ENCODE peak calls at places on chromosomes 16 and 17, in five cellular contexts. Y, D, R, O and A are unnamed samples. For H3K36me3, the result is how much of the 10 kb centered on the place peaks cover.

GRCh38 chr16:67236551-67237395 is 9.8 kb downstream of the TMEM208 start:
- DNase-seq in Y (no peak), D (no peak), R (peak), O (peak), A (peak)

GRCh38 chr17:9519873-9520272 is 55.7 kb downstream of the STX8 start:
- DNase-seq in Y (no peak), D (no peak), R (no peak), O (no peak), A (no peak)

GRCh38 chr16:62066747-62067146 is 30.5 kb upstream of the CDH8 start:
- DNase-seq in Y (no peak), D (no peak), R (no peak), O (no peak), A (no peak)

GRCh38 chr16:85870159-85870558 is 28.8 kb upstream of the IRF8 start:
- DNase-seq in Y (no peak), D (no peak), R (no peak), O (no peak), A (no peak)

GRCh38 chr17:82751171-82751570 is 694 bp upstream of the TBCD start:
- DNase-seq in Y (no peak), D (no peak), R (no peak), O (peak), A (no peak)

GRCh38 chr17:73689596-73690275 is 45.5 kb upstream of the SDK2 start:
- DNase-seq in Y (no peak), D (no peak), R (no peak), O (no peak), A (no peak)

GRCh38 chr16:11632455-11632921 is 35.8 kb upstream of the SNN start:
- DNase-seq in Y (no peak), D (no peak), R (peak), O (peak), A (peak)

GRCh38 chr16:29876578-29877249 is 13.7 kb upstream of the CDIPT start:
- DNase-seq in Y (no peak), D (no peak), R (no peak), O (no peak), A (peak)

GRCh38 chr16:10876799-10877341 is at the start of gene CIITA:
- DNase-seq in Y (peak), D (peak), R (peak), O (peak), A (peak)

GRCh38 chr16:31253642-31254045 is 6.1 kb upstream of the ITGAM start:
- DNase-seq in Y (peak), D (peak), R (no peak), O (no peak), A (no peak)

GRCh38 chr16:30535106-30535776 is 583 bp upstream of the ZNF747 start:
- DNase-seq in Y (no peak), D (no peak), R (no peak), O (peak), A (no peak)

GRCh38 chr17:39239640-39240314 is 14.0 kb upstream of the STAC2 start:
- DNase-seq in Y (peak), D (peak), R (peak), O (no peak), A (peak)

GRCh38 chr16:1505073-1505844 is 12.1 kb downstream of the TELO2 start:
- DNase-seq in Y (no peak), D (no peak), R (no peak), O (no peak), A (no peak)

GRCh38 chr16:11550651-11551498 is 35.8 kb downstream of the LITAF start:
- DNase-seq in Y (no peak), D (no peak), R (no peak), O (no peak), A (no peak)

GRCh38 chr17:30323895-30324319 is 9.9 kb downstream of the TMIGD1 start:
- DNase-seq in Y (peak), D (no peak), R (no peak), O (peak), A (no peak)

GRCh38 chr16:88505405-88506082 is 52.5 kb downstream of the ZFPM1 start:
- DNase-seq in Y (peak), D (peak), R (peak), O (no peak), A (peak)

GRCh38 chr17:55168970-55169687 is 95.6 kb upstream of the HLF start:
- DNase-seq in Y (no peak), D (no peak), R (no peak), O (no peak), A (no peak)

GRCh38 chr17:28174352-28175046 is 132.0 kb downstream of the NLK start:
- DNase-seq in Y (no peak), D (no peak), R (no peak), O (peak), A (no peak)

GRCh38 chr17:78010759-78011158 is 52.3 kb downstream of the TNRC6C start:
- DNase-seq in Y (no peak), D (no peak), R (no peak), O (no peak), A (no peak)

GRCh38 chr16:85946680-85947510 is 47.9 kb downstream of the IRF8 start:
- DNase-seq in Y (no peak), D (no peak), R (no peak), O (no peak), A (no peak)

GRCh38 chr17:28693866-28694265 is 17.8 kb downstream of the PROCA1 start:
- DNase-seq in Y (no peak), D (no peak), R (no peak), O (no peak), A (no peak)

GRCh38 chr16:9105189-9105588 is 13.7 kb downstream of the HAPSTR1 start:
- DNase-seq in Y (no peak), D (no peak), R (no peak), O (peak), A (no peak)

GRCh38 chr16:9103546-9103945 is 12.1 kb downstream of the HAPSTR1 start:
- DNase-seq in Y (no peak), D (peak), R (no peak), O (no peak), A (no peak)

GRCh38 chr16:9102943-9103342 is 11.5 kb downstream of the HAPSTR1 start:
- DNase-seq in Y (no peak), D (peak), R (no peak), O (no peak), A (no peak)

GRCh38 chr16:9099131-9099625 is 7.7 kb downstream of the HAPSTR1 start:
- DNase-seq in Y (peak), D (peak), R (no peak), O (peak), A (no peak)

DNA sequence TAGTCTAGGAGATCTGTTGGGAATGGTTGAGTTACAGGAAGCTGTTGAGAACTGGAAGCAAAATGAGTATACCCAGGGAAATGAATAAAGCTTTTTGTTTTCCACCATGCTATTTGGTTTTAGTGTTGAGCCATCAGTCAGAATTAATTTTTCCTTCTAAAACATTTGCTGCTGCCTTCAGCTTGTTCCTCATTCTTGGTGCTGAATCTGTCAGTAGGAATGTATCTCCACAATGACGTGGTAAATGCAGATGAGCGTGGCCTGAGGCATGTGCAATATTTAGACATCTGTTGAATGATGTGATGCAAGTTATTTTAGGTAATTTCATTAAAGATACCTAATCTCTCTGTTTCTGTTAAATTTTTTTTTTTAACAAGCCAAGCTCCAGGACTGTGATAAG is 10.9 kb downstream of the HAPSTR1 start:
- DNase-seq in Y (no peak), D (peak), R (no peak), O (peak), A (no peak)
- H3K36me3 ChIP-seq in Y (under half), D (under half), R (half or more), O (under half), A (under half)

DNA sequence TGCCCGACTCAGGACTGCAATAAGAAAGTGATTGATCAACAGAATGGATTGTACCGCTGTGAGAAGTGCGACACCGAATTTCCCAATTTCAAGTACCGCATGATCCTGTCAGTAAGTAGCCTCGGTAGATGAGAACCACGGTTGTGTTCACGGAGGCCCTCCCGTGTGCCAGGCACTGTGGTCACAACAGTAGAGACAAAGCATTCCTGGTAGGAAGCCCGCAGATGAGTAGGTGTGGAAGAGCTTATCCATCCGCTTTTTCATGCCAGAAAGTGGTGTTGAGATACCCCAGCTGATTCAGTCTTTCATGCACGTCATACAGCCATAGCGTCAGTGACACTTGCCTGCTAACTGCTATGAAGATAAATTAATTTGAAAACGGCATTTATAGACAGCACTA is 58.9 kb downstream of the RPA1 start:
- DNase-seq in Y (no peak), D (no peak), R (no peak), O (no peak), A (no peak)
- H3K36me3 ChIP-seq in Y (under half), D (under half), R (half or more), O (under half), A (under half)

GRCh38 chr17:36777118-36777517 is 160.2 kb upstream of the LHX1 start:
- DNase-seq in Y (no peak), D (no peak), R (no peak), O (peak), A (peak)

GRCh38 chr17:36778458-36778857 is 158.8 kb upstream of the LHX1 start:
- DNase-seq in Y (no peak), D (no peak), R (no peak), O (no peak), A (no peak)

GRCh38 chr17:36768355-36768754 is 167.0 kb downstream of the MRM1 start:
- DNase-seq in Y (no peak), D (no peak), R (no peak), O (no peak), A (peak)

GRCh38 chr17:36773039-36773438 is 164.2 kb upstream of the LHX1 start:
- DNase-seq in Y (no peak), D (no peak), R (no peak), O (no peak), A (no peak)
- H3K36me3 ChIP-seq in Y (under half), D (under half), R (under half), O (under half), A (under half)

GRCh38 chr17:42125565-42125964 is 3.0 kb downstream of the HSPB9 start:
- DNase-seq in Y (no peak), D (no peak), R (no peak), O (no peak), A (no peak)
- H3K36me3 ChIP-seq in Y (under half), D (under half), R (half or more), O (under half), A (under half)

DNA sequence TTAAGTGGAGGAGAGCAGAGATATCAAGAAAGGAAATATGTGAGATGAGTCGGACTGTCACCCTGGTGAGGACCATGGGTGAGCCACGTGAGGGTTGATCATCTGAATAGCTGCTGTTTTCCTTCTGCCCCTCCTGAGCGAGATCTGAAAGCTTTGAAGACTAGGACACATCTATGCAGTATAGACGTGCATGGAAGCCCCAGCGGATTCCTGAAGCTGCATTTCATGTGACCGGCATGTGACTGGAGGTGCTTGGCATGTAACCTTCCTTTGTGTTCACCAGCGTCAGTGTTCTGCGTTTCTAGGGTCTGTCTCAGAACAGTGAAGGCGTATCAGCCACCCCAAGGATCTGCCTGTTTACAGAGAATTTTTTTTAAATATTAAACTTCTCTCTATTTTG is 75.1 kb downstream of the MSI2 start:
- DNase-seq in Y (no peak), D (no peak), R (no peak), O (no peak), A (no peak)
- H3K36me3 ChIP-seq in Y (under half), D (under half), R (under half), O (under half), A (under half)

GRCh38 chr16:47660540-47660939 is 199.4 kb downstream of the PHKB start:
- DNase-seq in Y (no peak), D (no peak), R (no peak), O (no peak), A (peak)

GRCh38 chr16:47666434-47666833 is 205.3 kb downstream of the PHKB start:
- DNase-seq in Y (no peak), D (no peak), R (no peak), O (no peak), A (no peak)

GRCh38 chr16:47667956-47668355 is 206.8 kb downstream of the PHKB start:
- DNase-seq in Y (no peak), D (no peak), R (no peak), O (peak), A (no peak)

GRCh38 chr16:47664653-47665325 is 203.7 kb downstream of the PHKB start:
- DNase-seq in Y (peak), D (no peak), R (no peak), O (no peak), A (no peak)
- H3K36me3 ChIP-seq in Y (under half), D (under half), R (half or more), O (under half), A (under half)

DNA sequence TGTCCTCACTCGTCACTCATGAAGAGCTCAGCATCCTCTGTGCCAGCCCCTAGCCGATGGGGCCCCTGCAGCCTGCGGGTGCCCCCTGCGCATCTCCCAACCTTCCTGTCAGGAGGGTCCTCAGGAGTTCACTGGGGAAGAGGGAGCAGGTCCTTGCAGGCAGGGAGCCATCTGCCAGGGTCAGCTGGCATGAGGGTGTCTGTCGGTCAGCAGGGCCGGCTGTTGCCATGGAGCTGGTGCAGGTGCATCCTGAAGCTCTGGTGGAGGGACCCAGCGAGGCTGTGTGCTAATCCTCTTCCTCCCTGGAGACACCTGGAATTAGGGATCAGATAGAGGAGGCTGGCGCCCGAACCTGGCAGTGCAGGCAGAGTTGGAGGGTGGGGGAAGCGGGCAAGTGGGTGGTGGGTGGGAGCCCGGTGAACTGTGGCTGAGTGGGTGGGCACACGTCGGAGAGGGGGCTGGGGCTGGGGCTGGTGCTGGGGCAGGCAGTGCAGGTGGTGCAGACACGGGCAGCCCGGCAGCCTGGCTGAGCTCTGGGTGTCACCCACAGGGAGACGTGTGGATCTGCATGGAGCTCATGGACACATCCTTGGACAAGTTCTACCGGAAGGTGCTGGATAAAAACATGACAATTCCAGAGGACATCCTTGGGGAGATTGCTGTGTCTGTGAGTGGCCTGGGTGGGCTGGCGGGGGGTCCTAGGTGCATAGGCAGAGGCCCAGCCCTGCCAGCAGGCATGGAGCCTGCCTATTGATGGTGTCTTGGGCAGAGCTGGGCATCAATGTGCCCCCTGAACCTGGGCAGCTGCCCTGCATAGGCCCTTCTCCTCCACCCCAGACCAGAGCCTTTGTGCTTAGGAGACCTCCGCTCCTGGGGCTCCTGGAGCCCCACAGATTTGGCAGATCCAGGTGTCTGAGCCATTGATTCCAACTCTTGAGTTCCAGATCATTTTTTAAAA is 17.4 kb downstream of the MAP2K3 start:
- DNase-seq in Y (no peak), D (no peak), R (no peak), O (no peak), A (peak)
- H3K36me3 ChIP-seq in Y (half or more), D (under half), R (half or more), O (under half), A (under half)

GRCh38 chr17:68522266-68522665 is 10.0 kb downstream of the PRKAR1A start:
- DNase-seq in Y (no peak), D (no peak), R (no peak), O (no peak), A (no peak)
- H3K36me3 ChIP-seq in Y (under half), D (under half), R (half or more), O (under half), A (under half)

GRCh38 chr17:45942284-45942683 is 47.9 kb downstream of the MAPT start:
- DNase-seq in Y (peak), D (no peak), R (peak), O (no peak), A (peak)
- H3K36me3 ChIP-seq in Y (under half), D (under half), R (under half), O (under half), A (under half)